ENCODE peak calls at places on chromosomes 7 and 10, in six cellular contexts. U is substantia nigra; O is neural crest cell; D is cardiac fibroblast; G is stimulated activated effector memory CD8-positive, alpha-beta T cell treated with anti-CD3 and anti-CD28 coated beads, Interleukin-12 subunit alpha, Interleukin-12 subunit beta, amount 100 ng/mL, for 72 hours; J is T-helper 22 cell. X is an unnamed sample.

GRCh38 chr7:159139639-159140038 is 5.0 kb downstream of the VIPR2 start:
- DNase-seq in U (no peak), O (no peak), D (no peak), G (no peak), J (no peak), X (no peak)

GRCh38 chr7:36203081-36203775 is 50.2 kb downstream of the EEPD1 start:
- DNase-seq in U (no peak), O (no peak), D (no peak), G (no peak), J (no peak), X (no peak)

GRCh38 chr7:101365956-101366355 is 3.3 kb downstream of the COL26A1 start:
- DNase-seq in U (no peak), O (no peak), D (no peak), G (no peak), J (no peak), X (no peak)

GRCh38 chr10:117175215-117175900 is 21.9 kb upstream of the KCNK18 start:
- DNase-seq in U (no peak), O (no peak), D (no peak), G (no peak), J (no peak), X (no peak)

GRCh38 chr10:14302035-14302434 is 28.7 kb downstream of the FRMD4A start:
- DNase-seq in U (no peak), O (no peak), D (peak), G (no peak), J (no peak), X (no peak)

GRCh38 chr10:119323085-119323670 is 115.8 kb downstream of the GRK5 start:
- DNase-seq in U (no peak), O (no peak), D (no peak), G (no peak), J (no peak), X (no peak)

GRCh38 chr7:105521027-105521730 is 892 bp downstream of the PUS7 start:
- DNase-seq in U (no peak), O (peak), D (peak), G (peak), J (no peak), X (peak)

GRCh38 chr7:76063525-76063924 is 15.6 kb downstream of the MDH2 start:
- DNase-seq in U (no peak), O (no peak), D (no peak), G (no peak), J (no peak), X (no peak)

GRCh38 chr10:1526427-1527055 is 210.8 kb downstream of the ADARB2 start:
- DNase-seq in U (no peak), O (no peak), D (no peak), G (no peak), J (no peak), X (no peak)

GRCh38 chr10:118752401-118752800 is 2.4 kb downstream of the CACUL1 start:
- DNase-seq in U (no peak), O (no peak), D (no peak), G (no peak), J (no peak), X (no peak)

GRCh38 chr7:25882151-25882773 is 269.7 kb upstream of the NFE2L3 start:
- DNase-seq in U (no peak), O (no peak), D (no peak), G (no peak), J (no peak), X (no peak)

GRCh38 chr7:130890176-130891020 is 156.4 kb upstream of the KLF14 start:
- DNase-seq in U (no peak), O (no peak), D (peak), G (no peak), J (no peak), X (no peak)

GRCh38 chr7:519974-520458 is 370 bp upstream of the PDGFA start:
- DNase-seq in U (peak), O (peak), D (peak), G (peak), J (no peak), X (no peak)

GRCh38 chr7:24456526-24457214 is 116.6 kb upstream of the PALS2 start:
- DNase-seq in U (no peak), O (no peak), D (no peak), G (no peak), J (no peak), X (no peak)

GRCh38 chr10:73262105-73262730 is 9.8 kb upstream of the MRPS16 start:
- DNase-seq in U (no peak), O (no peak), D (peak), G (peak), J (no peak), X (no peak)

GRCh38 chr10:76497671-76498070 is 1066.2 kb downstream of the LRMDA start:
- DNase-seq in U (no peak), O (no peak), D (no peak), G (no peak), J (no peak), X (no peak)

GRCh38 chr10:61628875-61629513 is 33.7 kb upstream of the CABCOCO1 start:
- DNase-seq in U (no peak), O (no peak), D (peak), G (no peak), J (no peak), X (no peak)

GRCh38 chr10:79406683-79407396 is 38.6 kb downstream of the ZCCHC24 start:
- DNase-seq in U (no peak), O (no peak), D (no peak), G (no peak), J (no peak), X (no peak)

GRCh38 chr10:110414563-110415309 is 83.0 kb upstream of the DUSP5 start:
- DNase-seq in U (no peak), O (no peak), D (peak), G (peak), J (peak), X (peak)

GRCh38 chr7:101996131-101996691 is 178.8 kb downstream of the CUX1 start:
- DNase-seq in U (no peak), O (no peak), D (no peak), G (no peak), J (no peak), X (no peak)

GRCh38 chr10:44703241-44704155 is 207.6 kb upstream of the TMEM72 start:
- DNase-seq in U (no peak), O (no peak), D (peak), G (no peak), J (no peak), X (no peak)

GRCh38 chr10:124648738-124649137 is 95.4 kb downstream of the FAM53B start:
- DNase-seq in U (peak), O (no peak), D (peak), G (peak), J (peak), X (peak)

GRCh38 chr10:119370972-119371703 is 163.8 kb downstream of the GRK5 start:
- DNase-seq in U (no peak), O (no peak), D (peak), G (no peak), J (no peak), X (no peak)

GRCh38 chr7:24755541-24756416 is 1.5 kb downstream of the GSDME start:
- DNase-seq in U (no peak), O (no peak), D (no peak), G (no peak), J (no peak), X (no peak)

GRCh38 chr10:24307173-24307572 is 98.2 kb downstream of the KIAA1217 start:
- DNase-seq in U (no peak), O (no peak), D (no peak), G (no peak), J (no peak), X (no peak)

GRCh38 chr7:129780257-129781127 is 169.0 kb downstream of the NRF1 start:
- DNase-seq in U (no peak), O (no peak), D (no peak), G (peak), J (peak), X (peak)

GRCh38 chr10:69709366-69709941 is 79.4 kb downstream of the FAM241B start:
- DNase-seq in U (no peak), O (no peak), D (no peak), G (no peak), J (no peak), X (no peak)

GRCh38 chr7:117445206-117445605 is 17.9 kb upstream of the ASZ1 start:
- DNase-seq in U (no peak), O (no peak), D (no peak), G (no peak), J (no peak), X (no peak)

GRCh38 chr10:131193923-131194322 is 117.6 kb downstream of the TCERG1L start:
- DNase-seq in U (no peak), O (no peak), D (no peak), G (no peak), J (no peak), X (no peak)

GRCh38 chr7:50690541-50691011 is 92.1 kb downstream of the GRB10 start:
- DNase-seq in U (no peak), O (peak), D (peak), G (no peak), J (no peak), X (no peak)

GRCh38 chr7:3725660-3726059 is 424.6 kb downstream of the SDK1 start:
- DNase-seq in U (no peak), O (no peak), D (no peak), G (no peak), J (no peak), X (no peak)

X was measured in effector memory CD4-positive, alpha-beta T cell.